ENCODE peak calls at places on chromosomes 11 and 22, in ten cellular contexts. One of them, this sample, is unnamed.

GRCh38 chr11:67320691-67321090 is 17.4 kb downstream of the SSH3 start:
- DNase-seq in activated T-helper 1 cell treated with anti-CD3 and anti-CD28 coated beads, Interleukin-2, amount 50 U/mL, for 16 hours: no peak
- DNase-seq in AG04450: no peak
- DNase-seq in EL: no peak
- DNase-seq in AG10803: no peak
- DNase-seq in NCI-H187 treated with DMSO at 0.1 percent for 48 hours: no peak
- DNase-seq in DMS 273 treated with DMSO at 0.1 percent for 48 hours: no peak
- DNase-seq in gastrocnemius medialis: no peak
- DNase-seq in stimulated activated CD4-positive, alpha-beta T cell treated with anti-CD3 and anti-CD28 coated beads, Interleukin-4, amount 100 ng/mL, for 4 hours: no peak
- DNase-seq in left ventricle myocardium inferior: no peak
- DNase-seq in this sample: no peak

GRCh38 chr11:67496113-67496512 is 9.1 kb downstream of the PITPNM1 start:
- DNase-seq in activated T-helper 1 cell treated with anti-CD3 and anti-CD28 coated beads, Interleukin-2, amount 50 U/mL, for 16 hours: no peak
- DNase-seq in AG04450: no peak
- DNase-seq in EL: no peak
- DNase-seq in AG10803: no peak
- DNase-seq in NCI-H187 treated with DMSO at 0.1 percent for 48 hours: no peak
- DNase-seq in DMS 273 treated with DMSO at 0.1 percent for 48 hours: no peak
- DNase-seq in gastrocnemius medialis: no peak
- DNase-seq in stimulated activated CD4-positive, alpha-beta T cell treated with anti-CD3 and anti-CD28 coated beads, Interleukin-4, amount 100 ng/mL, for 4 hours: no peak
- DNase-seq in left ventricle myocardium inferior: no peak
- DNase-seq in this sample: no peak

GRCh38 chr11:77111946-77112345 is 9.3 kb downstream of the OMP start:
- DNase-seq in activated T-helper 1 cell treated with anti-CD3 and anti-CD28 coated beads, Interleukin-2, amount 50 U/mL, for 16 hours: no peak
- DNase-seq in AG04450: no peak
- DNase-seq in EL: no peak
- DNase-seq in AG10803: no peak
- DNase-seq in NCI-H187 treated with DMSO at 0.1 percent for 48 hours: no peak
- DNase-seq in DMS 273 treated with DMSO at 0.1 percent for 48 hours: no peak
- DNase-seq in gastrocnemius medialis: no peak
- DNase-seq in stimulated activated CD4-positive, alpha-beta T cell treated with anti-CD3 and anti-CD28 coated beads, Interleukin-4, amount 100 ng/mL, for 4 hours: no peak
- DNase-seq in left ventricle myocardium inferior: no peak
- DNase-seq in this sample: no peak

GRCh38 chr22:46581580-46582244 is 38.5 kb upstream of the GRAMD4 start:
- DNase-seq in activated T-helper 1 cell treated with anti-CD3 and anti-CD28 coated beads, Interleukin-2, amount 50 U/mL, for 16 hours: no peak
- DNase-seq in AG04450: no peak
- DNase-seq in EL: no peak
- DNase-seq in AG10803: no peak
- DNase-seq in NCI-H187 treated with DMSO at 0.1 percent for 48 hours: no peak
- DNase-seq in DMS 273 treated with DMSO at 0.1 percent for 48 hours: no peak
- DNase-seq in gastrocnemius medialis: no peak
- DNase-seq in stimulated activated CD4-positive, alpha-beta T cell treated with anti-CD3 and anti-CD28 coated beads, Interleukin-4, amount 100 ng/mL, for 4 hours: no peak
- DNase-seq in left ventricle myocardium inferior: peak
- DNase-seq in this sample: no peak

GRCh38 chr11:56271092-56271491 is 2.9 kb upstream of the OR5T1 start:
- DNase-seq in activated T-helper 1 cell treated with anti-CD3 and anti-CD28 coated beads, Interleukin-2, amount 50 U/mL, for 16 hours: no peak
- DNase-seq in AG04450: no peak
- DNase-seq in EL: no peak
- DNase-seq in AG10803: no peak
- DNase-seq in NCI-H187 treated with DMSO at 0.1 percent for 48 hours: no peak
- DNase-seq in DMS 273 treated with DMSO at 0.1 percent for 48 hours: no peak
- DNase-seq in gastrocnemius medialis: no peak
- DNase-seq in stimulated activated CD4-positive, alpha-beta T cell treated with anti-CD3 and anti-CD28 coated beads, Interleukin-4, amount 100 ng/mL, for 4 hours: no peak
- DNase-seq in left ventricle myocardium inferior: no peak
- DNase-seq in this sample: no peak

GRCh38 chr22:19565921-19566598 is 41.9 kb upstream of the CLDN5 start:
- DNase-seq in activated T-helper 1 cell treated with anti-CD3 and anti-CD28 coated beads, Interleukin-2, amount 50 U/mL, for 16 hours: no peak
- DNase-seq in AG04450: no peak
- DNase-seq in EL: peak
- DNase-seq in AG10803: no peak
- DNase-seq in NCI-H187 treated with DMSO at 0.1 percent for 48 hours: no peak
- DNase-seq in DMS 273 treated with DMSO at 0.1 percent for 48 hours: no peak
- DNase-seq in gastrocnemius medialis: no peak
- DNase-seq in stimulated activated CD4-positive, alpha-beta T cell treated with anti-CD3 and anti-CD28 coated beads, Interleukin-4, amount 100 ng/mL, for 4 hours: no peak
- DNase-seq in left ventricle myocardium inferior: no peak
- DNase-seq in this sample: no peak

GRCh38 chr11:12454782-12455181 is 77.4 kb downstream of the PARVA start:
- DNase-seq in activated T-helper 1 cell treated with anti-CD3 and anti-CD28 coated beads, Interleukin-2, amount 50 U/mL, for 16 hours: no peak
- DNase-seq in AG04450: no peak
- DNase-seq in EL: peak
- DNase-seq in AG10803: peak
- DNase-seq in NCI-H187 treated with DMSO at 0.1 percent for 48 hours: no peak
- DNase-seq in DMS 273 treated with DMSO at 0.1 percent for 48 hours: no peak
- DNase-seq in gastrocnemius medialis: no peak
- DNase-seq in stimulated activated CD4-positive, alpha-beta T cell treated with anti-CD3 and anti-CD28 coated beads, Interleukin-4, amount 100 ng/mL, for 4 hours: no peak
- DNase-seq in left ventricle myocardium inferior: no peak
- DNase-seq in this sample: no peak

GRCh38 chr11:71129624-71130023 is 122.8 kb downstream of the SHANK2 start:
- DNase-seq in activated T-helper 1 cell treated with anti-CD3 and anti-CD28 coated beads, Interleukin-2, amount 50 U/mL, for 16 hours: no peak
- DNase-seq in AG04450: no peak
- DNase-seq in EL: peak
- DNase-seq in AG10803: peak
- DNase-seq in NCI-H187 treated with DMSO at 0.1 percent for 48 hours: no peak
- DNase-seq in DMS 273 treated with DMSO at 0.1 percent for 48 hours: no peak
- DNase-seq in gastrocnemius medialis: no peak
- DNase-seq in stimulated activated CD4-positive, alpha-beta T cell treated with anti-CD3 and anti-CD28 coated beads, Interleukin-4, amount 100 ng/mL, for 4 hours: no peak
- DNase-seq in left ventricle myocardium inferior: no peak
- DNase-seq in this sample: peak

GRCh38 chr22:31361743-31362142 is 15.6 kb upstream of the PATZ1 start:
- DNase-seq in activated T-helper 1 cell treated with anti-CD3 and anti-CD28 coated beads, Interleukin-2, amount 50 U/mL, for 16 hours: no peak
- DNase-seq in AG04450: no peak
- DNase-seq in EL: no peak
- DNase-seq in AG10803: no peak
- DNase-seq in NCI-H187 treated with DMSO at 0.1 percent for 48 hours: no peak
- DNase-seq in DMS 273 treated with DMSO at 0.1 percent for 48 hours: no peak
- DNase-seq in gastrocnemius medialis: no peak
- DNase-seq in stimulated activated CD4-positive, alpha-beta T cell treated with anti-CD3 and anti-CD28 coated beads, Interleukin-4, amount 100 ng/mL, for 4 hours: no peak
- DNase-seq in left ventricle myocardium inferior: no peak
- DNase-seq in this sample: peak

This sample was measured in AG08395.